ENCODE peak calls at places on chromosomes 5 and 9, in seven cellular contexts. X, F, J, U, A, Z and Q are unnamed samples.

GRCh38 chr9:113715086-113715485 is 161.0 kb upstream of the ZNF618 start:
- DNase-seq in J (peak), Z (no peak), A (no peak), F (peak), X (no peak), U (no peak), Q (peak)

GRCh38 chr5:5141625-5142527 is 1.7 kb downstream of the ADAMTS16 start:
- DNase-seq in Z (no peak), F (peak), A (peak), X (no peak), U (peak), J (peak), Q (peak)

GRCh38 chr9:113863345-113863744 is 12.8 kb upstream of the ZNF618 start:
- DNase-seq in J (no peak), F (no peak), Z (no peak), A (no peak), X (no peak), U (no peak), Q (no peak)

GRCh38 chr5:145324101-145324500 is 511.0 kb downstream of the PRELID2 start:
- DNase-seq in U (no peak), A (no peak), Z (no peak), J (peak), F (no peak), X (no peak), Q (no peak)

GRCh38 chr5:176629853-176630680 is at the start of the genes EIF4E1B and SNCB:
- DNase-seq in A (peak), Z (peak), F (peak), X (no peak), U (peak), J (no peak), Q (peak)

GRCh38 chr5:75236322-75237316 is at the start of gene ANKRD31:
- DNase-seq in A (peak), X (peak), Z (peak), J (peak), U (peak), F (peak), Q (peak)

GRCh38 chr5:169084775-169085566 is 216.0 kb downstream of the SLIT3 start:
- DNase-seq in X (no peak), F (no peak), J (no peak), Z (no peak), U (no peak), A (no peak), Q (no peak)

GRCh38 chr9:76153902-76154629 is 240.2 kb downstream of the RFK start:
- DNase-seq in X (no peak), Z (no peak), F (no peak), A (no peak), J (no peak), U (no peak), Q (no peak)

GRCh38 chr5:75245023-75245422 is 8.3 kb upstream of the ANKRD31 start:
- DNase-seq in X (no peak), A (no peak), F (no peak), U (no peak), J (no peak), Z (no peak), Q (no peak)

GRCh38 chr5:168756517-168757391 is 177.6 kb upstream of the PANK3 start:
- DNase-seq in U (peak), X (no peak), A (no peak), F (no peak), Z (no peak), J (no peak), Q (no peak)

GRCh38 chr5:133121080-133121479 is 69.3 kb downstream of the HSPA4 start:
- DNase-seq in F (no peak), Z (no peak), U (no peak), J (peak), A (no peak), X (no peak), Q (no peak)

GRCh38 chr9:95752129-95752731 is 123.3 kb upstream of the ERCC6L2 start:
- DNase-seq in U (peak), J (no peak), Z (no peak), X (no peak), A (no peak), F (no peak), Q (no peak)

GRCh38 chr5:80246995-80247729 is 8.7 kb downstream of the SERINC5 start:
- DNase-seq in X (no peak), U (peak), J (peak), F (peak), Z (no peak), A (peak), Q (peak)

GRCh38 chr5:53942724-53943123 is 367.6 kb downstream of the ARL15 start:
- DNase-seq in A (no peak), F (peak), J (peak), Z (no peak), U (no peak), X (no peak), Q (peak)

GRCh38 chr9:113957778-113958430 is 81.8 kb downstream of the ZNF618 start:
- DNase-seq in J (peak), U (no peak), F (peak), X (no peak), A (no peak), Z (no peak), Q (peak)

GRCh38 chr9:111231801-111232580 is 98.0 kb downstream of the OR2K2 start:
- DNase-seq in F (no peak), J (no peak), Z (no peak), U (no peak), X (no peak), A (peak), Q (no peak)

GRCh38 chr9:93202919-93203712 is 19.2 kb downstream of the WNK2 start:
- DNase-seq in F (no peak), X (no peak), U (no peak), Z (no peak), J (no peak), A (no peak), Q (no peak)

GRCh38 chr9:100379862-100380261 is 27.1 kb upstream of the TEX10 start:
- DNase-seq in J (peak), U (no peak), Z (no peak), A (no peak), F (peak), X (no peak), Q (peak)

GRCh38 chr9:3241290-3241689 is 284.5 kb downstream of the RFX3 start:
- DNase-seq in F (peak), X (no peak), A (no peak), Z (no peak), U (peak), J (no peak), Q (no peak)

GRCh38 chr9:76703270-76703669 is 61.0 kb upstream of the PCA3 start:
- DNase-seq in U (no peak), A (no peak), X (no peak), F (no peak), J (no peak), Z (no peak), Q (no peak)

GRCh38 chr5:43244823-43245565 is 53.0 kb downstream of the NIM1K start:
- DNase-seq in F (no peak), Z (no peak), J (no peak), U (no peak), A (peak), X (no peak), Q (no peak)

GRCh38 chr5:143592648-143593047 is 189.2 kb upstream of the NR3C1 start:
- DNase-seq in F (peak), Z (no peak), J (peak), A (peak), U (no peak), X (no peak), Q (peak)

GRCh38 chr9:121573717-121574485 is 74.3 kb upstream of the GGTA1 start:
- DNase-seq in F (no peak), U (no peak), Z (no peak), A (no peak), J (no peak), X (no peak), Q (no peak)

GRCh38 chr9:131078427-131079366 is 17.6 kb upstream of the AIF1L start:
- DNase-seq in U (no peak), Z (no peak), F (no peak), X (no peak), A (no peak), J (no peak), Q (no peak)

GRCh38 chr5:176407456-176408244 is 8.7 kb downstream of the CLTB start:
- DNase-seq in F (no peak), J (no peak), X (no peak), Z (no peak), U (no peak), A (no peak), Q (no peak)

GRCh38 chr9:88775037-88775471 is 216.2 kb upstream of the S1PR3 start:
- DNase-seq in A (no peak), Z (no peak), F (peak), J (peak), X (no peak), U (no peak), Q (peak)

GRCh38 chr9:92726971-92727715 is 37.5 kb downstream of the BICD2 start:
- DNase-seq in F (peak), U (no peak), J (peak), Z (peak), A (no peak), X (no peak), Q (no peak)

GRCh38 chr5:2103940-2104339 is 221.2 kb upstream of the IRX4 start:
- DNase-seq in A (no peak), F (peak), X (no peak), J (no peak), Z (no peak), U (no peak), Q (no peak)

GRCh38 chr5:94288937-94289336 is 329.5 kb downstream of the KIAA0825 start:
- DNase-seq in X (no peak), F (peak), U (no peak), Z (no peak), A (no peak), J (peak), Q (peak)

GRCh38 chr9:131203438-131204219 is 72.7 kb downstream of the FAM78A start:
- DNase-seq in Z (no peak), F (no peak), A (peak), U (peak), J (no peak), X (no peak), Q (no peak)

GRCh38 chr9:35798658-35799366 is 7.4 kb downstream of the NPR2 start:
- DNase-seq in J (peak), A (peak), Z (no peak), U (no peak), X (no peak), F (no peak), Q (peak)

GRCh38 chr9:99807276-99807852 is 14.3 kb upstream of the NR4A3 start:
- DNase-seq in X (no peak), A (peak), F (peak), J (peak), Z (peak), U (peak), Q (peak)

GRCh38 chr9:97368964-97369363 is 42.9 kb upstream of the TDRD7 start:
- DNase-seq in A (no peak), J (no peak), U (no peak), F (no peak), X (no peak), Z (no peak), Q (no peak)

GRCh38 chr9:131590907-131591844 is 45.9 kb downstream of the PRRT1B start:
- DNase-seq in J (peak), F (peak), Z (peak), A (peak), X (peak), U (peak), Q (peak)

GRCh38 chr5:82405618-82406199 is 127.6 kb upstream of the RPS23 start:
- DNase-seq in Z (no peak), J (peak), A (no peak), U (no peak), F (peak), X (no peak), Q (peak)

GRCh38 chr5:173915310-173916005 is 27.3 kb downstream of the CPEB4 start:
- DNase-seq in J (no peak), U (no peak), X (no peak), A (no peak), F (no peak), Z (no peak), Q (peak)
- H3K4me3 ChIP-seq in J (no peak), U (no peak), X (peak), A (no peak), F (no peak), Z (no peak), Q (no peak)

GRCh38 chr5:141135030-141135717 is at the start of gene PCDHB5:
- DNase-seq in A (no peak), F (peak), J (no peak), U (peak), Z (no peak), X (no peak), Q (no peak)
- TF ChIP-seq CTCF in A (no peak), F (peak), J (peak), U (peak), Z (peak), X (peak), Q (peak)

GRCh38 chr5:39542511-39542910 is 117.7 kb upstream of the DAB2 start:
- DNase-seq in F (no peak), A (no peak), X (no peak), J (no peak), U (no peak), Z (no peak), Q (no peak)
- H3K4me3 ChIP-seq in F (no peak), A (no peak), X (no peak), J (no peak), U (no peak), Z (no peak), Q (no peak)

DNA sequence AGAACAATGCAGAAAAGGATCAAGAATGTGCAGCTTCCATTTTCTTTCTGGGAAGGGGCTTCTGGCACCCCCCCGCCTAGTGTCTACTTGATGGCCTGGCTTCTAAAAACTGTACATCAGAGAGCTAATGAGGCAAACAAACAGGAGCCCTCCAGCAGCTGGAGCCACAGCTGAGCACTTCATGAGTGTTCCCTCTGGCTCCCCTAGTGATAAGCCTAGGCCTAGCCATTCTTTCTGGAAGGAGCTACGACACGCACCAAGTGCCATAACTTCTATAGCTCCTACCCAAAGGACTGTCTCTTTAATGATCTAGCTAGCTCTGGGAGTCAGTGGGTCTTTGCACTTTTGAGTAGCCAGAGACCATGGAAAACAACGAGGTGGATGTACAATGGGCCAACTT is 66.1 kb downstream of the DNAH5 start:
- DNase-seq in X (no peak), F (no peak), A (no peak), J (no peak), Z (no peak), U (peak), Q (no peak)
- TF ChIP-seq CTCF in X (no peak), F (no peak), A (no peak), J (no peak), Z (no peak), U (no peak), Q (no peak)

GRCh38 chr5:149777382-149777781 is 47.3 kb downstream of the PPARGC1B start:
- DNase-seq in F (no peak), A (no peak), Z (peak), J (no peak), U (peak), X (no peak), Q (no peak)
- H3K4me3 ChIP-seq in F (no peak), A (no peak), Z (no peak), J (no peak), U (no peak), X (no peak), Q (no peak)

GRCh38 chr5:41921166-41921565 is 3.9 kb upstream of the FBXO4 start:
- DNase-seq in U (no peak), X (no peak), A (no peak), Z (no peak), J (no peak), F (no peak), Q (no peak)
- TF ChIP-seq CTCF in U (no peak), X (no peak), A (no peak), Z (no peak), J (no peak), F (no peak), Q (no peak)

GRCh38 chr5:139593716-139594319 is 32.7 kb downstream of the UBE2D2 start:
- DNase-seq in F (peak), J (peak), A (peak), U (no peak), X (no peak), Z (no peak), Q (peak)
- H3K4me3 ChIP-seq in F (no peak), J (no peak), A (no peak), U (no peak), X (no peak), Z (no peak), Q (no peak)

DNA sequence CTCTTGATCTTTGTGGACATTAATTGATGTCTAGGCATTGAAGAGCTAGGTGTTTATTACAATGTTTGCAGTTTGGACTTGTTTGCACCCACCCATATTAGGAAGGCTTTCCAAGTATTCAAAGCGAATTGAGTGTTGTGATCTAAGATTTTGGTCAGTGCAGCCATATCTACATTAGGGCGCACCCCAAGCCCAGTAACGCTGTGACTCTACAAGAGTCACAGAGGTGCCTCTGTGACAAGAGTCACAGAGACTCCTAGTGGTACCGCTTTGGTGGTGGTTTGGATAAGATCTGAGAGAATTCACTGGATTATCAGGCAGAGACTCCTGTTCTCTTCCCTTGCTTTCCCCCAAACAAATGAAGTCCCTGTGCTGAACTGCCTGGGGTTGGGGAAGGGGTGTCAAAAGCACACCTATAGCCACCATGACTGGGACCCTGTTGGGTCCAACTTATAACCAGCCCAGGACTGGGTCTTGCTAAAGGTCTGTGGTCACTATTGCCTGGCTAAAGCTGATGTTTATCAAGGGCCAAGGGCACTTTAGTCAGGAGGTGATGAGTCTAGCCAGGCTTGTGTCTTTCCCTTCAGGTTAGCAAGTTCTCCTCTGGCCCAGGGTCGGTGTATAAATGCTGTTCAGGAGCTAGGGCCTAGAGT is 114.1 kb upstream of the RIOK2 start:
- DNase-seq in J (peak), X (no peak), U (peak), A (peak), F (peak), Z (no peak), Q (peak)
- TF ChIP-seq CTCF in J (peak), X (peak), U (peak), A (peak), F (peak), Z (no peak), Q (peak)

DNA sequence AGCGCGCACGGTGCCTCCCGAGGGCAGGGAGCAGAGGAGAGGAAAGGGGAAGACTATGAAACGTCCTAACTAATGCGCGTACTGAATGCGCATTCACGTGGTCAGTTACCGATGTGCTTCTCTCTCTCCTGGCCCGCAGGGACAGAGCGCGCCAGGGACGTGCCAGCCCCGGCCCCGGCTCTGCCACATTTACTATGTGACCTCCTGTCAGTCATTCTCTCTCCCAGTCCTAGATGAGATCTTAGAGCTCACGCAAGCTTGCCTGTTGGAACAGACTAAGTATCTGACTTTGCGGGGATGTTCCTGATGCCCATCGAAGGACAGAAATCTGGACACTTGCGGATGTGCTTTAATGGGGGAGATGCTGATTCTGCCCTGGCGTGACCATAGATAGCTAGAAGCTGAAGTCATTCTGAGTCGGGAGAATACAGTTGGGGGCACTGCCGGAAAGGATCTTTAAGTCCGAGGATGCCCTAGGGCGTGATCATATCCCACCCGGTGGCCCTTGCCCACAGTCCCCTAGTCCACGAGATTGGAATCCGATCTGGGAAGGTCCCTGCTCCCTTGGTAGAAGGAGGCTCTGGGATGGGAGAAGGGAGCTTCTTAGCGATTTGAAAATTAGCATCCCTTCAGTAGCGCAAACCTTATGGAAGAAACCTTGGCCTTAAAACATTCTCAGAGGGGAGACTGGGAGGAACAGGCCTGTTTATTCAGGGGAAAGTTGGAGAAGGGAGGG is 5.8 kb upstream of the EBF1 start:
- DNase-seq in Z (no peak), X (no peak), J (no peak), A (peak), F (no peak), U (peak), Q (no peak)
- H3K4me3 ChIP-seq in Z (no peak), X (no peak), J (no peak), A (peak), F (no peak), U (peak), Q (no peak)